ENCODE peak calls at places on chromosomes 16 and 17, in eight cellular contexts. O is H1, P is uterus, H is A549, X is esophagus muscularis mucosa, B is upper lobe of left lung, M is right lobe of liver, G is K562. J is an unnamed sample.

GRCh38 chr17:67608691-67609090 is 109.0 kb upstream of the NOL11 start:
- DNase-seq in G (no peak), O (no peak), X (no peak), B (no peak), P (no peak), M (no peak), H (no peak), J (no peak)

GRCh38 chr17:44979426-44980273 is 11.5 kb upstream of the C1QL1 start:
- DNase-seq in H (no peak), X (no peak), O (no peak), P (peak), M (no peak), B (no peak), G (no peak), J (peak)

GRCh38 chr17:44216173-44216572 is 3.3 kb downstream of the UBTF start:
- DNase-seq in X (no peak), H (no peak), P (no peak), G (no peak), M (no peak), B (no peak), O (no peak), J (no peak)

GRCh38 chr16:47475786-47476185 is 14.7 kb downstream of the PHKB start:
- DNase-seq in X (no peak), G (no peak), B (no peak), P (no peak), M (no peak), O (no peak), H (peak), J (peak)

GRCh38 chr17:75876190-75876937 is 2.0 kb downstream of the TRIM47 start:
- DNase-seq in O (no peak), X (no peak), H (peak), M (peak), B (peak), P (no peak), G (no peak), J (peak)

GRCh38 chr16:66961065-66961744 is at the start of gene CES3:
- DNase-seq in B (no peak), H (peak), P (no peak), X (no peak), M (peak), O (peak), G (peak), J (peak)

GRCh38 chr17:61495161-61495857 is 43.1 kb downstream of the TBX4 start:
- DNase-seq in G (peak), M (no peak), H (no peak), X (no peak), O (no peak), P (no peak), B (no peak), J (no peak)

GRCh38 chr16:88941933-88942909 is 34.8 kb downstream of the CBFA2T3 start:
- DNase-seq in G (no peak), H (peak), X (no peak), P (no peak), B (peak), M (no peak), O (no peak), J (peak)

GRCh38 chr17:75502746-75503329 is 12.5 kb downstream of the CASKIN2 start:
- DNase-seq in M (no peak), G (no peak), B (peak), X (no peak), P (no peak), H (no peak), O (no peak), J (no peak)

GRCh38 chr16:50273888-50274770 is 7.8 kb downstream of the ADCY7 start:
- DNase-seq in H (no peak), G (no peak), P (no peak), X (no peak), M (peak), O (no peak), B (no peak), J (peak)

GRCh38 chr16:83441523-83441922 is 366.3 kb upstream of the HSBP1 start:
- DNase-seq in P (no peak), H (no peak), G (no peak), B (no peak), O (no peak), X (no peak), M (no peak), J (no peak)

GRCh38 chr16:51181495-51181795 is 30.4 kb upstream of the SALL1 start:
- DNase-seq in M (no peak), H (no peak), P (no peak), O (peak), B (no peak), G (no peak), X (no peak), J (no peak)

GRCh38 chr16:10162981-10163380 is 19.2 kb downstream of the GRIN2A start:
- DNase-seq in O (no peak), P (no peak), X (no peak), M (no peak), B (no peak), H (no peak), G (no peak), J (no peak)

GRCh38 chr16:53509906-53510703 is 7.1 kb upstream of the AKTIP start:
- DNase-seq in P (peak), M (peak), X (no peak), H (peak), O (no peak), B (peak), G (peak), J (peak)

GRCh38 chr16:85898521-85899442 is at the start of gene IRF8:
- DNase-seq in X (peak), G (no peak), M (peak), B (peak), H (peak), P (peak), O (no peak), J (peak)

GRCh38 chr16:25066747-25067631 is 44.6 kb upstream of the LCMT1 start:
- DNase-seq in P (peak), B (peak), M (peak), O (peak), X (peak), H (peak), G (peak), J (peak)

GRCh38 chr17:57284984-57285646 is 28.8 kb downstream of the MSI2 start:
- DNase-seq in M (no peak), G (peak), P (no peak), O (no peak), X (no peak), B (no peak), H (no peak), J (no peak)

GRCh38 chr16:1990336-1991134 is 765 bp downstream of the SYNGR3 start:
- DNase-seq in X (no peak), B (peak), O (no peak), P (no peak), G (peak), H (no peak), M (no peak), J (no peak)

GRCh38 chr17:1455291-1455747 is 713 bp downstream of the CRK start:
- DNase-seq in X (no peak), M (peak), B (peak), H (peak), P (peak), O (no peak), G (peak), J (peak)

GRCh38 chr16:84374160-84374489 is 5.8 kb downstream of the ATP2C2 start:
- DNase-seq in O (no peak), H (no peak), G (no peak), P (no peak), M (no peak), B (no peak), X (no peak), J (no peak)

GRCh38 chr16:60200161-60200560 is 1466.0 kb upstream of the GOT2 start:
- DNase-seq in O (no peak), H (no peak), B (no peak), G (no peak), P (no peak), X (no peak), M (no peak), J (no peak)

GRCh38 chr16:3938843-3939624 is 58.5 kb upstream of the CREBBP start:
- DNase-seq in O (peak), G (peak), H (peak), P (peak), B (peak), M (no peak), X (no peak), J (no peak)

GRCh38 chr16:78428193-78428592 is 328.7 kb downstream of the WWOX start:
- DNase-seq in M (no peak), O (no peak), B (no peak), P (no peak), H (no peak), G (peak), X (no peak), J (no peak)

GRCh38 chr17:79942011-79942405 is 93.7 kb downstream of the TBC1D16 start:
- DNase-seq in G (no peak), O (no peak), B (peak), H (no peak), M (no peak), X (no peak), P (no peak), J (no peak)

GRCh38 chr17:57516290-57517215 is 228.5 kb downstream of the CCDC182 start:
- DNase-seq in P (no peak), H (no peak), X (no peak), M (no peak), B (no peak), O (no peak), G (no peak), J (no peak)

GRCh38 chr17:72529386-72529785 is 408.6 kb downstream of the SOX9 start:
- DNase-seq in P (no peak), M (no peak), H (no peak), B (no peak), O (no peak), G (no peak), X (no peak), J (no peak)

GRCh38 chr16:50830698-50831097 is 88.8 kb downstream of the CYLD start:
- DNase-seq in O (no peak), P (no peak), G (no peak), X (no peak), B (no peak), M (no peak), H (no peak), J (no peak)

GRCh38 chr17:71251276-71251675 is 869.5 kb upstream of the SOX9 start:
- DNase-seq in M (no peak), B (no peak), X (no peak), G (no peak), P (no peak), H (no peak), O (no peak), J (no peak)

GRCh38 chr17:66354981-66355380 is 52.6 kb downstream of the PRKCA start:
- DNase-seq in O (no peak), M (no peak), G (no peak), X (no peak), H (no peak), B (no peak), P (no peak), J (no peak)

GRCh38 chr17:64572682-64573154 is 65.9 kb downstream of the CEP95 start:
- DNase-seq in O (no peak), M (no peak), P (no peak), G (peak), H (peak), B (no peak), X (no peak), J (no peak)

GRCh38 chr17:57607553-57608120 is 137.5 kb downstream of the CCDC182 start:
- DNase-seq in X (no peak), P (no peak), H (no peak), B (no peak), O (no peak), M (no peak), G (no peak), J (no peak)

GRCh38 chr17:66691644-66692500 is 143.0 kb upstream of the CACNG5 start:
- DNase-seq in P (no peak), G (no peak), H (peak), B (no peak), X (no peak), M (no peak), O (no peak), J (no peak)

GRCh38 chr16:66934138-66934838 is at the start of gene CIAO2B:
- DNase-seq in O (no peak), X (peak), M (peak), H (peak), G (peak), B (peak), P (peak), J (peak)

GRCh38 chr16:11310997-11311561 is 29.9 kb upstream of the PRM1 start:
- DNase-seq in O (no peak), G (no peak), X (no peak), M (no peak), B (no peak), P (no peak), H (no peak), J (no peak)

GRCh38 chr17:4033751-4034251 is 69.6 kb upstream of the ATP2A3 start:
- DNase-seq in H (no peak), G (no peak), M (peak), B (no peak), O (no peak), X (no peak), P (no peak), J (no peak)

GRCh38 chr16:50139580-50139979 is 13.5 kb upstream of the TENT4B start:
- DNase-seq in M (no peak), H (no peak), B (no peak), X (no peak), G (no peak), O (no peak), P (no peak), J (no peak)

GRCh38 chr17:47315451-47316266 is 8.1 kb upstream of the EFCAB13 start:
- DNase-seq in P (no peak), X (peak), O (no peak), G (peak), B (no peak), M (no peak), H (peak), J (peak)

GRCh38 chr17:81069084-81069645 is 34.2 kb downstream of the BAIAP2 start:
- DNase-seq in M (peak), X (no peak), O (no peak), P (no peak), H (no peak), G (no peak), B (peak), J (no peak)

DNA sequence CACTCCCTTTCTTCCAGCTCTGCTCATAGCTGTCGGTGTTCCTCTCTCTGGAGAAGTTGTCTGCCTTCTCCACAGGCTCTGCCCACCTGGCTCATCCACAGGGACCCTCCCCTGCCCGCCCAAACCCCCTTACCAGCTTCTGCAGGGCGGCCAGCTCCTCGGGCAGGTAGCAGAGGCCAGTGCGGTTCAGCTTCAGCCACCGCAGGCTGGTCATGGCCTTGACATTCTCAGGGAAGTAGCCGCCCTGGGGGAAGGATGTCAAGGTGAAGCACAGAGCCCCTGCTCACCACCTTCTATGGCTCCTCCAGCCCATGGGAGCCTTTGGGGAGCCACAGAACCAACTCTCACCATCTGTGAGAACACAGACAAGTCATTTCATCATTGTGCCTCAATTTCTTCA is 1.8 kb downstream of the FLII start:
- DNase-seq in P (no peak), H (no peak), O (no peak), G (no peak), X (no peak), B (no peak), M (no peak), J (no peak)
- H3K4me3 ChIP-seq in P (no peak), H (peak), O (peak), G (no peak), X (peak), B (no peak), M (no peak), J (peak)

GRCh38 chr17:78838574-78839005 is 2.0 kb downstream of the USP36 start:
- DNase-seq in B (no peak), G (no peak), O (no peak), M (peak), X (no peak), P (no peak), H (no peak), J (no peak)
- H3K27ac ChIP-seq in B (no peak), G (no peak), O (no peak), M (peak), X (no peak), P (no peak), H (no peak), J (no peak)

DNA sequence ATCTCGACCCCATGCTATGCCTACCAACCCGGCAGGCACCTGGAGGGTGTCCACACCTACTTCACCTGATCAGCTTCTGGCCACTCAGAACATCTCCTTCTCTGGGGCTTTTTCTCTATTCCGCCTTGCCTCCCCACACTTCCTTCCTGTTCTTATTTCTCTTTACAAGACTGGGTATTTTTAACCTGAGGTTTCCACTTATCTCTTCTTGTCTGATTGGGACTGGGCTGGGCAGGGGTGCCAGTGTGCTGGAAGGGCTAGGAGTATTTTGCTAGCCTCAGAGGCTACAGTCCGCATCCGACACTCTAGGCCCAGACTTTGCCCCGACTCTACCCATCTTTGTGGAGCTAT is 26.2 kb upstream of the ZNF652 start:
- DNase-seq in M (no peak), O (no peak), X (no peak), H (no peak), G (no peak), B (no peak), P (no peak), J (no peak)
- TF ChIP-seq POLR2A in M (no peak), O (no peak), X (no peak), H (no peak), G (no peak), B (no peak), P (no peak), J (no peak)

GRCh38 chr17:49798182-49798581 is 9.7 kb downstream of the KAT7 start:
- DNase-seq in M (no peak), O (no peak), B (no peak), G (no peak), P (no peak), X (no peak), H (no peak), J (no peak)

GRCh38 chr17:49798738-49799137 is 10.3 kb downstream of the KAT7 start:
- DNase-seq in X (no peak), P (no peak), O (no peak), B (no peak), H (no peak), M (no peak), G (no peak), J (no peak)

GRCh38 chr17:49793309-49793708 is 4.8 kb downstream of the KAT7 start:
- DNase-seq in G (no peak), M (no peak), H (no peak), B (no peak), O (no peak), P (no peak), X (no peak), J (no peak)

GRCh38 chr17:49795372-49795771 is 6.9 kb downstream of the KAT7 start:
- DNase-seq in P (no peak), M (no peak), G (no peak), B (no peak), O (no peak), H (no peak), X (no peak), J (no peak)
- H3K4me3 ChIP-seq in P (no peak), M (no peak), G (no peak), B (no peak), O (no peak), H (no peak), X (no peak), J (no peak)

DNA sequence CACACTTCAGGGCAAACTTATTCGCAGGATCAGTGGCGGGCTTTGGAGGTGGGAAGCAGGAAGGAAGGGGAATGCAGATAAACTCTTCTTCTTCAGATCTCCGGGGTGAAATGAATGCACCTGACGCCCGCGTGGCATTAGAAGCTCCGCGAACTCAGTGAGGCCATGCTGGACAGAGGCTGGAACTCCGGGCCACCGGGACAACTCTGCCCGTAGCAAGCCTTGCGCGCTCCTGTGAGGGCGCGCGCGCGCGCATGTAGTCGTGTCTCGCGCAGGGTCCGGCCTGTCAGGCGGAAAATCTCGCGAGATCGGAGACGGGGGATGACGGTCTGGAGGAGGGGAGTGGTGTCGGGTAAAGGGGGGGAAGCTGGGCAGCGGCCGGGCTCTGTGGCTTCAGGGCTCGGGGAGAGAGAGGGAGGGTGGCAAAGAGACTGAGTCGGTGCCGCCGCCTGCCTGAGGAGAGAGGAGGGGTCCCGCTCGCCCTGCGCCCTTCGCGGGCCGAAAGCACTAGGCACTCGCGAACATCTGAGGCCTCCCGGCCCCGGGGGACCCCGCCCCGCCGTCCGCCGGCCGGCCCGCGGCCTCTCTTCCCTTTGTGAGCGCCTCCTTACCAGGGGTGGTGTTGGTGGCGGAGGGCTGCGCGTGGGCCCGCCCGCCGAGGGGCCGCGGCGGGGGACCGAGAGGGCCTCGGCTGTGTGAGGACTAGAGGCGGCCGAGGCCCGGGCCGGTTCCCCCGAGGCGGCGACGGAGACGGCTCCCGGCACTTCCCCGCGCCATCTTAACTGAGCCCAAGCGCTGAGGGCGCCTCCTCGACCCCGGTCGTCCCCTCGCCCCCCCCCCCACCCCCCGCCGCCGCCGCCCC is at the start of gene TAOK1:
- DNase-seq in M (peak), G (peak), P (peak), B (peak), H (peak), O (peak), X (peak), J (peak)
- H3K27ac ChIP-seq in M (peak), G (peak), P (peak), B (peak), H (peak), O (peak), X (peak), J (peak)

GRCh38 chr17:19005789-19006430 is 1.3 kb upstream of the FAM83G start:
- DNase-seq in H (no peak), P (no peak), B (no peak), G (no peak), O (no peak), M (peak), X (no peak), J (no peak)
- TF ChIP-seq POLR2A in H (no peak), P (no peak), B (no peak), G (no peak), O (no peak), M (no peak), X (no peak), J (no peak)

DNA sequence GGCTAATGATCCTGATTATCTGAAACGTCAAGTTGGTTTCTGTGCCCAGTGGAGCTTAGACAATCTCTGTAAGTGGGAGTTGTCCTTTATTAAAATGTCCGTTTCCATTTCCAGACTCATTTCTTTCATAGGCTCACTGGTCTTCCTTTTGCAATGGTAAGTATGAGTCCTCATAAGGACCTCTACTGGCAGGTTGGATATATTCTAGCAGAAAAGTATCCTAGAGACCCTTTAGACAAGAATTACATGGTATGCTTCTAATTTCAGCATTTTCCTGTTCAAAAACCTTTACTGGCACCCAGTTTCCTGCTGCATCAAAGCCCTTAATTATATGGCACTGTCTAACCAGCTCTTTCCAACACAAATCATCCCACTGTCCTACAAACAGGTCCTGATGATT is 28.1 kb upstream of the ARL2BP start:
- DNase-seq in X (no peak), H (no peak), M (no peak), O (no peak), G (no peak), P (no peak), B (no peak), J (no peak)
- H3K4me3 ChIP-seq in X (no peak), H (no peak), M (no peak), O (no peak), G (no peak), P (no peak), B (no peak), J (no peak)

DNA sequence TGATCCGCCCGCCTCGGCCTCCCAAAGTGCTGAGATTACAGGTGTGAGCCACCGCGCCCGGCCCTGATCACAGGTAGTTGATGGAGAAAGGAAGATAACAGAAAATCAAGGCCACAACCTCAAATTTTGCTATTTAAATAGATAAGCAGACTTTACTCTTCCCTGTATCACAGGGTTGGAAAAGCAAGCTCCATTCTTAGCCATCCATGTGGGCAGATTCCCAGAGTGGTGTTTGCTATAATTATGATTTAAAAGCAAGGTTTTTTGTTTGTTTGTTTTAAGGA is 44.4 kb downstream of the TUBD1 start:
- DNase-seq in P (no peak), O (no peak), G (no peak), X (no peak), M (no peak), H (no peak), B (no peak), J (no peak)
- H3K27ac ChIP-seq in P (peak), O (no peak), G (no peak), X (peak), M (peak), H (peak), B (peak), J (peak)

J was measured in heart left ventricle.